ENCODE peak calls at places on chromosome X, in five cellular contexts. W is cardiac muscle cell; H is aorta; U is CD8-positive, alpha-beta memory T cell; X is right lobe of liver. T is an unnamed sample. For H3K4me1, the result is how much of the 10 kb centered on the place peaks cover.

GRCh38 chrX:150062292-150063137 is 124.2 kb upstream of the EOLA2 start:
- DNase-seq in W (peak), H (peak), U (no peak), X (no peak), T (no peak)

GRCh38 chrX:57528670-57529255 is 63.0 kb upstream of the ZXDB start:
- DNase-seq in W (no peak), H (no peak), U (peak), X (no peak), T (no peak)

GRCh38 chrX:96432647-96433046 is 252.0 kb upstream of the DIAPH2 start:
- DNase-seq in W (peak), H (no peak), U (no peak), X (no peak), T (no peak)

GRCh38 chrX:110004210-110004609 is 1.3 kb downstream of the TMEM164 start:
- DNase-seq in W (no peak), H (no peak), U (no peak), X (peak), T (no peak)

GRCh38 chrX:42128020-42128419 is 204.7 kb upstream of the CASK start:
- DNase-seq in W (no peak), H (no peak), U (no peak), X (no peak), T (no peak)

GRCh38 chrX:38831949-38832348 is 30.7 kb downstream of the MID1IP1 start:
- DNase-seq in W (no peak), H (no peak), U (no peak), X (no peak), T (no peak)

GRCh38 chrX:130994671-130995070 is 63.5 kb upstream of the ARHGAP36 start:
- DNase-seq in W (peak), H (no peak), U (peak), X (no peak), T (no peak)

GRCh38 chrX:141619336-141619735 is 29.8 kb downstream of the SPANXA2 start:
- DNase-seq in W (no peak), H (no peak), U (no peak), X (no peak), T (no peak)

GRCh38 chrX:16087081-16087480 is 36.3 kb upstream of the GRPR start:
- DNase-seq in W (peak), H (no peak), U (no peak), X (no peak), T (no peak)

GRCh38 chrX:133908223-133908622 is 77.2 kb downstream of the GPC3 start:
- DNase-seq in W (no peak), H (no peak), U (no peak), X (no peak), T (no peak)

GRCh38 chrX:124504106-124504983 is 158.0 kb downstream of the SH2D1A start:
- DNase-seq in W (no peak), H (no peak), U (no peak), X (no peak), T (no peak)

GRCh38 chrX:110087485-110088356 is 84.8 kb downstream of the TMEM164 start:
- DNase-seq in W (peak), H (no peak), U (no peak), X (no peak), T (no peak)

GRCh38 chrX:22163306-22163705 is 109.4 kb upstream of the CBLL2 start:
- DNase-seq in W (no peak), H (no peak), U (no peak), X (no peak), T (no peak)

GRCh38 chrX:76202471-76202870 is 29.6 kb downstream of the PBDC1 start:
- DNase-seq in W (no peak), H (no peak), U (no peak), X (no peak), T (no peak)

GRCh38 chrX:134714633-134715110 is 56.4 kb upstream of the PLAC1 start:
- DNase-seq in W (no peak), H (no peak), U (no peak), X (no peak), T (no peak)

GRCh38 chrX:126900937-126901336 is 81.4 kb downstream of the PRR32 start:
- DNase-seq in W (no peak), H (no peak), U (no peak), X (no peak), T (no peak)

GRCh38 chrX:103215768-103216085 is 819 bp downstream of the BEX4 start:
- DNase-seq in W (peak), H (no peak), U (no peak), X (no peak), T (no peak)

DNA sequence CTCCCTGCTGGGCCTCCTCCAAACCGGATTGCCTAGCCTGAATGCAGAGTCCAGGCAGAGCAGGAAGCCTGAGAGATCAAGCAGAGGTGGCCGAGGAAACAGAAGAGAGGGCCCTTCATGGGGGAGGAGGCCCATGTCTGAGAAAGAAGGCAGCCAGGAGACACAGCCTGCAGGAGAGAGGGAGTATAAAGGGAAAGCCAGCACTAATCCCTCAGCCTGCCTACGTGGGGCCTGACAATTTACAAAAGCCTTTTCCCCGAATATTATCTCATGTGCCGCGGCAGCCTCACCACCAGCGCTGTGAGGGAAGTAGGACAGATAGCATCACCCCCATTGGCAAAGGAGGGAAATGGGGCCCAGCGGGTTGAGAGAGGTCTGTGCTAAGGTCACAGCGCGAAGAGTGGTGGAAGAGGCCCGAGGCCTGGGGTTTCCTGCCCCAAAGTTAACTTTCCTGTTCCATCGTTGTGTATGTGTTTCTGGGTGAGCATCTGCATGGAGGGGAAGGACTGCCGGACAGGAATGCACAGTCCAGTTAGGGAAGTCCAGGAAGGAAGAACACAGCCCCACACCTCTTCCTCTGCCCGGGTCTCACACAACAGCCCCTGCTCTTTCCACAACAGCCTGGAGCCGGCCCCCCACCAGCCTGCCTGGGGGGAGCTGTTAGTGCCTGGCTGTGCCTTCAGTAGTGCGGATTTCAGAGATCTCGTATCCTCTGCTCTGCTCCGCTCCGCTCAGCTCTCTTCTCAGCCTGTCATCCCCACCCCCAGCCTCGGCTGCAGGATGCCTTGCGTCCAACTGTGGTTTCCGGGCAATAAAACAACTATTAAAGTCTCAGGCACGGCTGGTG is 50.9 kb upstream of the BCOR start:
- DNase-seq in W (peak), H (no peak), U (no peak), X (no peak), T (no peak)
- H3K4me1 ChIP-seq in W (under half), H (under half), U (under half), X (under half), T (under half)

GRCh38 chrX:50596056-50596455 is 125.4 kb upstream of the DGKK start:
- DNase-seq in W (no peak), H (no peak), U (no peak), X (no peak), T (no peak)
- H3K27ac ChIP-seq in W (no peak), H (no peak), U (no peak), X (no peak), T (no peak)

GRCh38 chrX:9342581-9343051 is 122.2 kb upstream of the TBL1X start:
- DNase-seq in W (peak), H (peak), U (peak), X (peak), T (peak)
- H3K4me3 ChIP-seq in W (peak), H (peak), U (no peak), X (no peak), T (no peak)

DNA sequence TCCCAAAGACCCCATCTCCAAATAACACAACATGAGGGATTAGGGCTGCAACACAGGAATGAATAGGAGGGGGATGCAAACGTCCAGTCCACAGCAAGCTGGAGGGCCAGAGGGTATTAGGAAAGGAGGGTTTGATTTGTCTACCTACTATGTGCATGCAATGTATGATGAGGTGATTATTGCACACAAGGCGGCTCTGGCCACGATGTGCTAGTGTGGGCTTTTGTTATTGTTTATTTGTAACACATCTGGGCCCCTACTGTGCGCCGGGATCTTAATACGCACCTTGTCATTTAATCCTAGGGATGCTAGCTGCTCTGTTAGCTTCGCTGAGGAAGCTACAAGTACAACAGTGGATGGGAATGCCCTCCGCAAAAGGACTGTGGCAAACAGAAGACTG is 19.5 kb downstream of the SH3KBP1 start:
- DNase-seq in W (no peak), H (no peak), U (no peak), X (no peak), T (no peak)
- H3K4me1 ChIP-seq in W (under half), H (under half), U (under half), X (under half), T (under half)

GRCh38 chrX:153238361-153238760 is 59.3 kb downstream of the MAGEA1 start:
- DNase-seq in W (no peak), H (no peak), U (no peak), X (no peak), T (no peak)
- H3K27ac ChIP-seq in W (no peak), H (no peak), U (no peak), X (no peak), T (no peak)

GRCh38 chrX:50471390-50471789 is 765 bp upstream of the DGKK start:
- DNase-seq in W (no peak), H (no peak), U (no peak), X (no peak), T (no peak)

GRCh38 chrX:50470103-50471031 is at the start of gene DGKK:
- DNase-seq in W (no peak), H (no peak), U (no peak), X (peak), T (no peak)

DNA sequence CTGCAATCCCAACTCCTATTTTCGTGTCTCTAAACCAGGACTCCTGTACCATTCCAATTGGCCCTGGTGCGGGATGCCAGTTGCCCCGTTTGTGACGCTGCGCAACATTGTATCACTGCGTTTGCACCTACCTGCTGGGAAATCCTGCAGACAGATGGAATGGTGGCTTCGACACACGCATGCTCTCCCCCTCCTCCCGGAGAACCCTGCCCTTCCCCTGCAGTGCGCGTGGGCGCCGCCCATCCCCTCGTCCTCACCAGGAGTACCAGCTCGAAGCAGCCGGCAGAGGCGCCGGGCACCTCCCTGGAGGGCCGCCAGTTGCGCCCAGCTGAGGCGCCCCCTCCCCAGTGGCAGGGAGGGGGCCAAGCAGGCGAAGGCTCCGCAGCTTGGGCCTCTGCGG is 1.4 kb downstream of the DGKK start:
- DNase-seq in W (no peak), H (no peak), U (no peak), X (no peak), T (no peak)
- H3K4me3 ChIP-seq in W (peak), H (no peak), U (no peak), X (no peak), T (no peak)

T was measured in CD4-positive, CD25-positive, alpha-beta regulatory T cell.